ENCODE peak calls at places on chromosomes 4 and X, in eight cellular contexts. Z, G, S, Q, E, N, F and P are unnamed samples.

GRCh38 chr4:163493643-163494359 is 689 bp upstream of the TMA16 start:
- DNase-seq in G (no peak), Z (no peak), F (peak; percentile 53), Q (no peak), S (peak; percentile 63), N (no peak), E (no peak), P (no peak)

GRCh38 chr4:154944996-154945395 is 163.9 kb downstream of the RBM46 start:
- DNase-seq in G (no peak), Q (no peak), N (no peak), Z (no peak), E (no peak), F (no peak), S (no peak), P (no peak)

GRCh38 chr4:74456056-74456744 is 11.3 kb downstream of the AREG start:
- DNase-seq in G (no peak), Z (no peak), N (no peak), S (no peak), F (no peak), E (no peak), Q (no peak), P (no peak)

GRCh38 chr4:184824081-184824775 is 1.5 kb downstream of the ACSL1 start:
- DNase-seq in Q (no peak), N (no peak), Z (no peak), E (no peak), F (no peak), S (no peak), G (no peak), P (no peak)

GRCh38 chrX:139930923-139931645 is 1.8 kb downstream of the ATP11C start:
- DNase-seq in S (peak; percentile 46), Z (no peak), F (peak; percentile 15), E (no peak), N (no peak), Q (peak; percentile 53), G (peak; percentile 7), P (peak; percentile 8)

GRCh38 chr4:168528131-168528949 is 31.5 kb downstream of the PALLD start:
- DNase-seq in Q (no peak), F (no peak), Z (no peak), G (no peak), N (no peak), S (no peak), E (no peak), P (no peak)

GRCh38 chrX:79630033-79631009 is 263.2 kb upstream of the ITM2A start:
- DNase-seq in N (no peak), S (no peak), Q (no peak), E (no peak), G (no peak), F (no peak), Z (no peak), P (no peak)

GRCh38 chr4:152083348-152083747 is 322.5 kb upstream of the GATB start:
- DNase-seq in N (no peak), G (no peak), S (no peak), Z (no peak), F (no peak), Q (no peak), E (no peak), P (no peak)

GRCh38 chr4:114599231-114600065 is 841 bp downstream of the UGT8 start:
- DNase-seq in Q (no peak), Z (peak; percentile 14), G (no peak), E (no peak), F (peak; percentile 30), N (no peak), S (no peak), P (no peak)

GRCh38 chr4:51960486-51960885 is 59.7 kb downstream of the LRRC66 start:
- DNase-seq in G (no peak), Z (no peak), S (no peak), Q (no peak), N (no peak), E (no peak), F (no peak), P (no peak)

GRCh38 chr4:69098470-69098869 is 2.2 kb downstream of the UGT2B7 start:
- DNase-seq in N (no peak), F (no peak), G (no peak), Z (no peak), E (no peak), Q (no peak), S (no peak), P (no peak)

GRCh38 chr4:147102596-147102995 is 156.9 kb upstream of the TTC29 start:
- DNase-seq in E (no peak), S (no peak), N (no peak), G (no peak), F (no peak), Q (no peak), Z (no peak), P (no peak)

GRCh38 chrX:15683193-15683592 is 18.6 kb upstream of the CLTRN start:
- DNase-seq in Z (no peak), S (no peak), N (no peak), G (no peak), E (no peak), Q (no peak), F (no peak), P (no peak)

GRCh38 chr4:94532016-94532789 is 80.5 kb downstream of the PDLIM5 start:
- DNase-seq in Q (no peak), G (no peak), E (no peak), N (no peak), S (no peak), F (no peak), Z (no peak), P (no peak)

GRCh38 chr4:14269824-14270223 is 642.3 kb upstream of the BOD1L1 start:
- DNase-seq in N (no peak), Q (no peak), S (peak; percentile 38), F (peak; percentile 12), G (no peak), E (no peak), Z (no peak), P (no peak)

GRCh38 chrX:63503541-63503940 is 152.4 kb upstream of the SPIN4 start:
- DNase-seq in Z (no peak), E (no peak), Q (no peak), N (no peak), S (no peak), F (no peak), G (no peak), P (no peak)